ENCODE peak calls at places on chromosomes 4 and X, in four cellular contexts. Z, G, Q and B are unnamed samples.

GRCh38 chr4:7590205-7590604 is 155.5 kb upstream of the PSAPL1 start:
- DNase-seq in G (no peak), Q (no peak), Z (no peak), B (no peak)

GRCh38 chr4:128660361-128660964 is 149.0 kb upstream of the JADE1 start:
- DNase-seq in Q (no peak), Z (peak; percentile 50), G (no peak), B (no peak)

GRCh38 chr4:1047106-1047975 is 35.9 kb downstream of the FGFRL1 start:
- DNase-seq in Z (no peak), Q (no peak), G (no peak), B (no peak)

GRCh38 chr4:76640252-76640925 is 205.4 kb downstream of the SHROOM3 start:
- DNase-seq in Z (no peak), G (no peak), Q (no peak), B (no peak)

GRCh38 chr4:142406917-142407501 is 439.1 kb downstream of the INPP4B start:
- DNase-seq in Q (no peak), G (no peak), Z (no peak), B (no peak)

GRCh38 chr4:95066011-95066410 is 308.3 kb downstream of the BMPR1B start:
- DNase-seq in Z (no peak), G (no peak), Q (no peak), B (no peak)

GRCh38 chrX:130120746-130121504 is 10.6 kb upstream of the ELF4 start:
- DNase-seq in Q (no peak), Z (peak; percentile 49), G (peak; percentile 0), B (peak; percentile 87)

GRCh38 chr4:5477613-5478012 is 230.7 kb downstream of the EVC2 start:
- DNase-seq in Q (no peak), Z (no peak), G (no peak), B (no peak)

GRCh38 chr4:16969696-16970135 is 71.3 kb upstream of the LDB2 start:
- DNase-seq in Q (no peak), Z (no peak), G (no peak), B (no peak)

GRCh38 chr4:16772366-16772850 is 126.0 kb downstream of the LDB2 start:
- DNase-seq in Z (no peak), Q (no peak), G (no peak), B (no peak)

GRCh38 chr4:88097301-88097700 is 61.1 kb downstream of the ABCG2 start:
- DNase-seq in Z (no peak), G (no peak), Q (no peak), B (no peak)

GRCh38 chrX:27309406-27309805 is 153.7 kb downstream of the PPP4R3C start:
- DNase-seq in Q (no peak), G (no peak), Z (no peak), B (no peak)

GRCh38 chrX:125507119-125507518 is 187.4 kb downstream of the TEX13C start:
- DNase-seq in Z (no peak), Q (no peak), G (no peak), B (peak; percentile 18)

GRCh38 chr4:80454040-80454439 is 118.5 kb downstream of the CFAP299 start:
- DNase-seq in Z (no peak), G (no peak), Q (no peak), B (no peak)

GRCh38 chrX:13008851-13009250 is 33.9 kb downstream of the TMSB4X start:
- DNase-seq in Q (no peak), G (no peak), Z (no peak), B (no peak)

GRCh38 chr4:3699261-3699660 is 66.9 kb upstream of the ADRA2C start:
- DNase-seq in Z (no peak), Q (no peak), G (no peak), B (no peak)

GRCh38 chr4:162683659-162684370 is 482.9 kb downstream of the NAF1 start:
- DNase-seq in Q (no peak), G (no peak), Z (no peak), B (no peak)

GRCh38 chr4:68904786-68905185 is 46.8 kb downstream of the UGT2A3 start:
- DNase-seq in Q (no peak), G (no peak), Z (no peak), B (peak; percentile 27)

GRCh38 chr4:141833209-141833608 is 196.8 kb downstream of the IL15 start:
- DNase-seq in Z (no peak), Q (no peak), G (no peak), B (no peak)

GRCh38 chr4:113064244-113064643 is 14.8 kb downstream of the ANK2 start:
- DNase-seq in Q (no peak), Z (no peak), G (no peak), B (no peak)

GRCh38 chrX:118823263-118824172 is at the start of gene ZCCHC12:
- DNase-seq in G (peak; percentile 6), Q (peak; percentile 50), Z (peak; percentile 48), B (peak; percentile 85)

GRCh38 chr4:7892212-7893019 is 47.2 kb downstream of the AFAP1 start:
- DNase-seq in Q (peak; percentile 28), Z (no peak), G (no peak), B (no peak)

GRCh38 chr4:2373532-2373931 is 44.9 kb downstream of the ZFYVE28 start:
- DNase-seq in Q (no peak), Z (no peak), G (no peak), B (no peak)

GRCh38 chr4:109979932-109980717 is 67.4 kb downstream of the EGF start:
- DNase-seq in Z (no peak), Q (no peak), G (no peak), B (no peak)

GRCh38 chr4:163137581-163137980 is 29.1 kb downstream of the NAF1 start:
- DNase-seq in Q (no peak), Z (no peak), G (no peak), B (no peak)

GRCh38 chr4:126916626-126917140 is 716.1 kb upstream of the INTU start:
- DNase-seq in Z (no peak), G (no peak), Q (no peak), B (no peak)

GRCh38 chrX:119885554-119886428 is 9.9 kb upstream of the AKAP14 start:
- DNase-seq in Q (no peak), Z (no peak), G (no peak), B (peak; percentile 37)

GRCh38 chrX:130120321-130120731 is 10.0 kb upstream of the ELF4 start:
- DNase-seq in Z (no peak), Q (no peak), G (no peak), B (peak; percentile 85)

GRCh38 chr4:159146454-159146853 is 43.6 kb downstream of the RAPGEF2 start:
- DNase-seq in G (no peak), Z (no peak), Q (no peak), B (no peak)

GRCh38 chr4:8255698-8256441 is 13.7 kb upstream of the HTRA3 start:
- DNase-seq in G (no peak), Z (no peak), Q (peak; percentile 29), B (no peak)

GRCh38 chrX:65723706-65724105 is 56.3 kb downstream of the MSN start:
- DNase-seq in G (no peak), Z (no peak), Q (no peak), B (no peak)

GRCh38 chr4:113636877-113637276 is 124.7 kb downstream of the CAMK2D start:
- DNase-seq in Z (no peak), Q (no peak), G (no peak), B (peak; percentile 77)

GRCh38 chr4:145939856-145940255 is 1.2 kb upstream of the ZNF827 start:
- DNase-seq in Q (no peak), Z (no peak), G (no peak), B (no peak)